ENCODE peak calls at places on chromosome 1, in seven cellular contexts. R, L, S, U, W, V and C are unnamed samples.

GRCh38 chr1:58816072-58816746 is 32.4 kb upstream of the JUN start:
- DNase-seq in U (peak), W (peak), R (peak), V (peak), L (peak), S (peak), C (peak)

GRCh38 chr1:178168535-178168934 is 74.6 kb downstream of the RASAL2 start:
- DNase-seq in U (peak), V (peak), L (peak), S (no peak), W (no peak), R (peak), C (no peak)

GRCh38 chr1:162077900-162078299 is 8.4 kb downstream of the NOS1AP start:
- DNase-seq in L (no peak), W (no peak), S (no peak), V (no peak), R (no peak), U (no peak), C (no peak)

GRCh38 chr1:10935241-10935640 is 77.2 kb upstream of the TARDBP start:
- DNase-seq in U (no peak), S (no peak), W (no peak), L (no peak), V (no peak), R (no peak), C (no peak)

GRCh38 chr1:211606914-211607751 is 28.2 kb upstream of the SLC30A1 start:
- DNase-seq in L (no peak), R (peak), W (no peak), V (no peak), S (peak), U (no peak), C (peak)

GRCh38 chr1:91851130-91852010 is 34.6 kb downstream of the TGFBR3 start:
- DNase-seq in U (peak), R (peak), V (peak), W (no peak), S (no peak), L (peak), C (no peak)

GRCh38 chr1:50424045-50424939 is 1.0 kb upstream of the DMRTA2 start:
- DNase-seq in L (no peak), W (no peak), R (peak), V (no peak), U (no peak), S (no peak), C (no peak)

GRCh38 chr1:204567067-204567466 is 50.9 kb downstream of the MDM4 start:
- DNase-seq in L (peak), R (no peak), V (no peak), W (no peak), U (no peak), S (no peak), C (no peak)

GRCh38 chr1:19317126-19317910 is 5.2 kb downstream of the SLC66A1 start:
- DNase-seq in V (no peak), L (no peak), R (no peak), S (no peak), U (no peak), W (no peak), C (no peak)

GRCh38 chr1:173503391-173503790 is 26.3 kb downstream of the PRDX6 start:
- DNase-seq in S (no peak), U (no peak), R (peak), L (no peak), V (no peak), W (no peak), C (no peak)

GRCh38 chr1:1091344-1092148 is 17.4 kb upstream of the RNF223 start:
- DNase-seq in W (no peak), L (no peak), S (no peak), V (no peak), U (no peak), R (no peak), C (no peak)

GRCh38 chr1:169163059-169163458 is 56.6 kb downstream of the ATP1B1 start:
- DNase-seq in U (peak), V (peak), S (no peak), L (peak), W (no peak), R (no peak), C (no peak)

GRCh38 chr1:923131-923990 is at the start of gene SAMD11:
- DNase-seq in U (peak), S (peak), L (peak), R (peak), W (peak), V (peak), C (peak)

GRCh38 chr1:17274186-17275170 is 25.6 kb downstream of the PADI3 start:
- DNase-seq in R (peak), S (peak), L (peak), V (peak), W (peak), U (no peak), C (peak)

GRCh38 chr1:211734791-211735190 is 59.4 kb upstream of the NEK2 start:
- DNase-seq in R (no peak), V (no peak), S (no peak), U (no peak), W (no peak), L (peak), C (no peak)

GRCh38 chr1:241140670-241141069 is 216.3 kb downstream of the RGS7 start:
- DNase-seq in U (no peak), W (no peak), V (no peak), L (no peak), R (no peak), S (no peak), C (no peak)
- H3K4me2 ChIP-seq in U (no peak), W (no peak), V (no peak), L (no peak), R (no peak), S (no peak), C (no peak)

DNA sequence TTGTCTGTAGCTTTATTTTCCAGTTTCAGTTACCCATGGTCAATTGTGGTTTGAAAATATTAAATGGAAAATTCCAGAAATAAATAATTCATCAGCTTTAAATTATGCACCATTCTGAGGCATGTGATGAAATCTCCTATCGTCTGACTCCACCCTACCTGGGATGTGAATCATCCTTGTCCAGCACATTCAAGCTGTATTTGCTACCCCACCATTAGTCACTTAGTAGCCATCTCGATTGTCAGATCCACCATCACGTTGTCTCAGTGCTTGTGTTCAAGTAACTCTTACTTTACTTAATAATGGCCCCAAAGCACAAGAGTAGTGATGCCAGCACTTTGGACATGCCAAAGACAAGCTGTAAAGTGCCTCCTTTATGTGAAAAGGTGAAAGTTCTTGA is 4.0 kb downstream of the STPG1 start:
- DNase-seq in V (peak), W (no peak), S (no peak), U (peak), R (peak), L (peak), C (no peak)
- H3K4me2 ChIP-seq in V (peak), W (no peak), S (no peak), U (peak), R (no peak), L (peak), C (no peak)

GRCh38 chr1:156707027-156707426 is 1.6 kb upstream of the CRABP2 start:
- DNase-seq in W (no peak), R (no peak), L (no peak), S (no peak), V (no peak), U (no peak), C (no peak)

GRCh38 chr1:156707486-156708244 is 2.3 kb upstream of the CRABP2 start:
- DNase-seq in R (peak), L (no peak), W (no peak), U (no peak), S (no peak), V (peak), C (no peak)

GRCh38 chr1:156705918-156706646 is 699 bp upstream of the CRABP2 start:
- DNase-seq in L (peak), R (peak), V (peak), W (peak), U (no peak), S (peak), C (peak)

GRCh38 chr1:156705321-156705917 is at the start of gene CRABP2:
- DNase-seq in S (no peak), V (peak), R (peak), U (no peak), W (no peak), L (peak), C (no peak)

DNA sequence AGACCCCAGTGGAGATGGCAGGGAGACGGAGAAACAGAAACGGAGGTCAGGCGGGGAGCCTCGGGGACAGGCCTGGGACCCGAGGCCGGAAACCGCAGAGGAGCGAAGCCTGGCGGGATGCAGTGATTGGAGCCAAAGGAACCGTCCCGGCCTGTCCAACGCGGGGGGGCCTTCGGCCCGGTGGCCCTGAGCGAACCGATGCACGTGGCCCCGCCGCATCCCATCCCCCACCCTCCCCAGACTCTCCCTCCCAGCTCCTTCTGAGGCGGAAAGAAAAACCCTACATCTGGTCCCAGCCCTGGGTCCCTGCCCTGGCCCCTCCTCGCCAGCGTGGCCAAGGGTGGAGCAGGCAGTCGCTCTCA is 1.2 kb upstream of the CRABP2 start:
- DNase-seq in R (peak), U (no peak), V (peak), L (peak), W (peak), S (peak), C (no peak)
- H3K4me2 ChIP-seq in R (peak), U (peak), V (peak), L (peak), W (peak), S (peak), C (peak)

GRCh38 chr1:61504840-61505239 is 220.1 kb downstream of the TM2D1 start:
- DNase-seq in S (no peak), L (peak), U (peak), R (no peak), V (peak), W (no peak), C (no peak)
- H3K4me2 ChIP-seq in S (no peak), L (no peak), U (no peak), R (no peak), V (no peak), W (no peak), C (no peak)

GRCh38 chr1:197924516-197925123 is 7.4 kb downstream of the LHX9 start:
- DNase-seq in W (peak), L (peak), S (peak), R (peak), U (peak), V (peak), C (peak)
- H3K4me2 ChIP-seq in W (no peak), L (no peak), S (no peak), R (no peak), U (no peak), V (no peak), C (no peak)

GRCh38 chr1:221921936-221922335 is 180.0 kb upstream of the DUSP10 start:
- DNase-seq in S (no peak), L (peak), V (no peak), R (no peak), W (no peak), U (no peak), C (no peak)

GRCh38 chr1:221923921-221924598 is 182.2 kb upstream of the DUSP10 start:
- DNase-seq in U (peak), L (no peak), S (no peak), V (peak), W (no peak), R (no peak), C (no peak)

GRCh38 chr1:221925947-221926346 is 184.1 kb upstream of the DUSP10 start:
- DNase-seq in U (no peak), R (no peak), W (no peak), S (no peak), V (no peak), L (peak), C (no peak)
- H3K4me2 ChIP-seq in U (no peak), R (no peak), W (no peak), S (no peak), V (no peak), L (peak), C (no peak)